ENCODE peak calls at places on chromosomes 5 and 9, in six cellular contexts. W is vagina, O is RWPE2, L is tibial artery, P is stomach, H is neuronal stem cell. A is an unnamed sample.

GRCh38 chr9:110935829-110936228 is 102.4 kb downstream of the LPAR1 start:
- DNase-seq in W (no peak), O (no peak), L (no peak), P (no peak), H (no peak), A (no peak)

GRCh38 chr5:33524476-33524875 is 83.7 kb downstream of the TARS1 start:
- DNase-seq in W (no peak), O (no peak), L (no peak), P (no peak), H (no peak), A (no peak)

GRCh38 chr5:2874099-2874498 is 122.6 kb upstream of the IRX2 start:
- DNase-seq in W (peak; percentile 49), O (no peak), L (no peak), P (no peak), H (no peak), A (no peak)

GRCh38 chr5:156883316-156883875 is 33.3 kb downstream of the PPP1R2B start:
- DNase-seq in W (no peak), O (no peak), L (no peak), P (no peak), H (no peak), A (no peak)

GRCh38 chr9:88954073-88954472 is 37.2 kb upstream of the S1PR3 start:
- DNase-seq in W (no peak), O (no peak), L (no peak), P (no peak), H (no peak), A (no peak)

GRCh38 chr5:149118463-149118862 is 22.8 kb upstream of the ABLIM3 start:
- DNase-seq in W (no peak), O (no peak), L (no peak), P (no peak), H (no peak), A (no peak)

GRCh38 chr9:31304576-31304975 is 1079.9 kb upstream of the ACO1 start:
- DNase-seq in W (no peak), O (no peak), L (no peak), P (no peak), H (no peak), A (no peak)

GRCh38 chr5:158471179-158471924 is 612.4 kb upstream of the CLINT1 start:
- DNase-seq in W (no peak), O (no peak), L (no peak), P (no peak), H (no peak), A (no peak)

DNA sequence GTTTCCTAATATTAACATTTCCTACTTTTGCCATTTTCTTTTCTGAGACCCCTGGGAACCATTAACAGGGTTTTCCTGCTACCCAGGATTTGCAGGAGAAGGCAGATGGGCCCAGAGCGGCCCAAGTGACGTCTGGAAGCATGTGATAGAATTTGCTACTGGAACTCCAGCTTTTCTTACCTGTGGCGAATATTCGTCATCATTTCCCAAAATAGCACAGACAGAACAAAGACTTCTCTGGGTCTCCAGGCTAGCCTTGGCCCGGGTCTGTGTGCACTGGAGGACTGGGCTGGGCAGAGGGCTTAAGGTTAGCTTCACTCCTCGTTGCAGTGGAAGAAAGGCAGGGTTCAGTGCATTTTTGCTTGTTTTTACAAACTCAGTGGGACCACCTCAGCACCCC is 585.7 kb downstream of the CCDC171 start:
- DNase-seq in W (no peak), O (no peak), L (no peak), P (no peak), H (no peak), A (no peak)
- H3K4me3 ChIP-seq in W (no peak overlapping the region), O (no peak overlapping the region), L (no peak overlapping the region), P (no peak overlapping the region), H (no peak overlapping the region), A (no peak overlapping the region)

GRCh38 chr5:160029540-160030139 is 20.7 kb downstream of the TTC1 start:
- DNase-seq in W (no peak), O (no peak), L (no peak), P (no peak), H (no peak), A (no peak)

GRCh38 chr5:160036243-160036642 is 27.3 kb downstream of the TTC1 start:
- DNase-seq in W (no peak), O (no peak), L (no peak), P (no peak), H (no peak), A (no peak)

GRCh38 chr5:160036884-160037283 is 27.9 kb downstream of the TTC1 start:
- DNase-seq in W (no peak), O (no peak), L (no peak), P (no peak), H (no peak), A (no peak)

GRCh38 chr5:160030631-160031377 is 21.9 kb downstream of the TTC1 start:
- DNase-seq in W (no peak), O (no peak), L (no peak), P (no peak), H (no peak), A (no peak)

DNA sequence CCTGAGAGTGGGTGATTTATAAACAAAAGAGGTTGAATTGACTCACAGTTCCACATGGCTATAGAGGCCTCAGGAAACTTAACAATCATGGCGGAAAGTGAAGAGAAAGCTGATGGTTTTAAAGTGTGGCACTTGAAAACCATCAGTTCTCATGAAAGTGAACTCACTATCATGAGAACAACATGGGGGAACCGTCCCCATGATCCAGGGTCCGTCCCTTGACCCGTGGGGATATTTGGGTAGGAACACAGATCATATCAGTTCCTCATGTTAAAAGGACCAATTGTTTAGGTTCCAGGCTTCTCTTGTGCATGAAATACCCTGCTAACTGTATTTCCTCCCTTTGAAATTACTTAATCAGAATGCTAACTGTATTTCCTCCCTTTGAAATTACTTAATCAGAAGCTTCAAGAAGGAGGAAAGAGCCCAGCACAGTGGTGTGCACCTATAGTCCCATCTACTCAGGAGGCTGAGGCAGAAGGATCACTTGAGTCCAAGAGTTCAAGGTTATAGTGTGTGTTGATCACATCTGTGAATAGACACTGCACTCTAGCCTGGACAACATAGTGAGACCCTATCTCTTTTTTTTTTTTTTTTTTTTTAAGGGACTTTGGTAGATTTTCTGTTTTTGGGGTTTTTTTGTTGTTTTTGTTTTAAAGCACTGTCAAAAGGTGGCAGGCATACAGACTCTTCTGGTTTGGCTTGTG is 24.8 kb downstream of the TTC1 start:
- DNase-seq in W (no peak), O (no peak), L (no peak), P (no peak), H (no peak), A (no peak)
- H3K4me1 ChIP-seq in W (peaks cover 17% of the 10 kb centered on the region), O (no peaks in the 10 kb centered on the region), L (peaks cover 10% of the 10 kb centered on the region), P (peaks cover 23% of the 10 kb centered on the region), H (no peaks in the 10 kb centered on the region), A (peaks cover 12% of the 10 kb centered on the region)

GRCh38 chr9:101403886-101404285 is 5.2 kb downstream of the ZNF189 start:
- DNase-seq in W (no peak), O (no peak), L (no peak), P (no peak), H (no peak), A (no peak)

GRCh38 chr9:101408374-101409078 is 9.9 kb downstream of the ZNF189 start:
- DNase-seq in W (no peak), O (no peak), L (no peak), P (no peak), H (no peak), A (no peak)

GRCh38 chr9:101414839-101415238 is 16.2 kb downstream of the ZNF189 start:
- DNase-seq in W (no peak), O (no peak), L (no peak), P (no peak), H (no peak), A (no peak)

GRCh38 chr9:101409079-101409477 is 10.4 kb downstream of the ZNF189 start:
- DNase-seq in W (no peak), O (no peak), L (no peak), P (no peak), H (no peak), A (no peak)
- H3K9me3 ChIP-seq in W (peaks cover 83% of the 10 kb centered on the region), O (peaks cover 41% of the 10 kb centered on the region), L (peaks cover 97% of the 10 kb centered on the region), P (peaks cover 86% of the 10 kb centered on the region), H (peaks cover 29% of the 10 kb centered on the region), A (peaks cover 35% of the 10 kb centered on the region)

DNA sequence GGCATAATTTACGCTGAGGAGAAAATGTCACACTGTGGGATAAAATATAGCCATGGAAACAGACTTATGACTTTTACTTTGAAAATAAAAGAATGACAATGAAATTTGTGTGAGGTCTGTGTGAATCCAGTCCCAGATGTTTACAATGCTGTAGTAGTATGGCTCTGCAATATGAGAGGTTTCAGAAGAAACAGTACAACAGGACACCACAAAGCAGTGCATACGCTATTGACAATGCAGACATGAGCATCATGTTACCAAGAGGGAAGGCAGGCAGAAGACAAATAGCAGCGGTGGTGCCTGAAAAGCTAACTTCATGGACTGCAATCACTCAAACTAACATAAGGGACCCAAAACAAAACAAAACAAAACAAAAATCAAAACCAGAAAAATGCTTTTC is 1.8 kb downstream of the FGF10 start:
- DNase-seq in W (no peak), O (no peak), L (no peak), P (no peak), H (no peak), A (no peak)
- H3K4me3 ChIP-seq in W (peak overlapping the region; percentile 53), O (no peak overlapping the region), L (peak overlapping the region; percentile 51), P (peak overlapping the region; percentile 57), H (peak overlapping the region; percentile 63), A (no peak overlapping the region)

DNA sequence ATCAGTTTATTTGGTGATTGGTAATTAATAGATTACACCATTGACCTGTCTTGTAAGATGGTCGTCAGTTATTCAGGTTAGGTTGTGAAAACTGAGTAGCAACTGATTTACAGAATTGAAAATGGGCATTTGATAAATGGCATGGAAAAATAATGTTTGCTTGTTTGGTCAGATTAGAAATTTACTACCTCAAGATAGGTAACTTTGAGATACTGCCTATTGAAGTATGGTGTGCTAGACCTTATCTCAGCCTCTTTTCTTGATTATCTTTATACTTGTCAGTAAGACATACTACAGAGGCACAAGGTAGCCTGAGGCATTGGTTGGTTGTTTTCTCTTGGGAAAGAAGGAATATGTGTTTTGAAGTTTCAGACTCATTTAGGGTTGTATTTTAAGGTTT is 174.5 kb downstream of the XRCC4 start:
- DNase-seq in W (no peak), O (no peak), L (no peak), P (no peak), H (no peak), A (no peak)
- H3K4me1 ChIP-seq in W (no peaks in the 10 kb centered on the region), O (peaks cover 33% of the 10 kb centered on the region), L (no peaks in the 10 kb centered on the region), P (no peaks in the 10 kb centered on the region), H (no peaks in the 10 kb centered on the region), A (no peaks in the 10 kb centered on the region)

GRCh38 chr5:92899611-92900010 is 681.4 kb downstream of the NR2F1-AS1 start:
- DNase-seq in W (no peak), O (no peak), L (no peak), P (no peak), H (no peak), A (no peak)
- H3K9me3 ChIP-seq in W (no peaks in the 10 kb centered on the region), O (no peaks in the 10 kb centered on the region), L (no peaks in the 10 kb centered on the region), P (no peaks in the 10 kb centered on the region), H (no peaks in the 10 kb centered on the region), A (no peaks in the 10 kb centered on the region)

GRCh38 chr9:137309368-137310189 is 7.5 kb upstream of the NRARP start:
- DNase-seq in W (no peak), O (peak; percentile 41), L (no peak), P (no peak), H (no peak), A (no peak)
- H3K4me3 ChIP-seq in W (no peak overlapping the region), O (no peak overlapping the region), L (no peak overlapping the region), P (no peak overlapping the region), H (no peak overlapping the region), A (no peak overlapping the region)

GRCh38 chr5:179824745-179825112 is 4.0 kb downstream of the SQSTM1 start:
- DNase-seq in W (no peak), O (no peak), L (no peak), P (no peak), H (no peak), A (no peak)
- H3K4me1 ChIP-seq in W (peaks cover 79% of the 10 kb centered on the region), O (peaks cover 13% of the 10 kb centered on the region), L (peaks cover 67% of the 10 kb centered on the region), P (peaks cover 84% of the 10 kb centered on the region), H (peaks cover 10% of the 10 kb centered on the region), A (peaks cover 17% of the 10 kb centered on the region)